ENCODE peak calls at places on chromosomes 3 and 15, in six cellular contexts. R is K562, N is adrenal gland, D is mesothelial cell of epicardium, K is BE2C, L is mammary epithelial cell. U is an unnamed sample.
A peak's percentile ranks its signal among the peaks of the same experiment; 100 is the strongest.

GRCh38 chr15:60408438-60409105 is 10.8 kb upstream of the ANXA2 start:
- DNase-seq in K (no peak), D (no peak), L (peak; percentile 98), N (no peak), R (no peak), U (no peak)

GRCh38 chr15:71807125-71807629 is 3.2 kb upstream of the NR2E3 start:
- DNase-seq in K (peak; percentile 45), R (no peak), L (no peak), N (no peak), D (no peak), U (no peak)

GRCh38 chr3:73716418-73716817 is 91.7 kb upstream of the PDZRN3 start:
- DNase-seq in R (no peak), L (peak; percentile 62), N (no peak), D (no peak), K (no peak), U (no peak)

GRCh38 chr3:111541391-111541790 is 606 bp upstream of the CD96 start:
- DNase-seq in K (no peak), D (no peak), L (no peak), N (no peak), R (no peak), U (no peak)

GRCh38 chr15:83065431-83065830 is 1.6 kb downstream of the BTBD1 start:
- DNase-seq in K (no peak), N (no peak), L (no peak), D (no peak), R (no peak), U (no peak)

GRCh38 chr3:52238761-52239701 is at the start of gene TWF2:
- DNase-seq in L (peak; percentile 71), K (peak; percentile 84), N (peak; percentile 75), R (peak; percentile 82), D (peak; percentile 72), U (peak; percentile 62)

GRCh38 chr15:51735211-51735610 is 2.2 kb downstream of the LYSMD2 start:
- DNase-seq in N (no peak), L (no peak), K (peak; percentile 55), D (no peak), R (no peak), U (no peak)

GRCh38 chr15:88704791-88705768 is 66.3 kb downstream of the ISG20 start:
- DNase-seq in N (peak; percentile 45), L (no peak), R (no peak), D (no peak), K (peak; percentile 27), U (no peak)

GRCh38 chr3:52851348-52851747 is 16.5 kb upstream of the MUSTN1 start:
- DNase-seq in R (peak; percentile 52), K (peak; percentile 59), D (no peak), N (peak; percentile 63), L (peak; percentile 12), U (no peak)

GRCh38 chr3:129058441-129059194 is 2.0 kb upstream of the GP9 start:
- DNase-seq in R (no peak), K (no peak), D (no peak), L (peak; percentile 43), N (peak; percentile 39), U (no peak)

GRCh38 chr3:43857361-43858051 is 166.8 kb downstream of the ABHD5 start:
- DNase-seq in K (no peak), L (no peak), D (no peak), N (no peak), R (no peak), U (no peak)

GRCh38 chr15:94238539-94239118 is 7.3 kb downstream of the MCTP2 start:
- DNase-seq in N (no peak), R (no peak), K (no peak), L (no peak), D (no peak), U (no peak)

GRCh38 chr3:11932636-11933035 is 71.6 kb upstream of the SYN2 start:
- DNase-seq in L (no peak), D (no peak), R (no peak), N (no peak), K (no peak), U (no peak)

GRCh38 chr3:39065197-39065596 is 13.4 kb downstream of the WDR48 start:
- DNase-seq in L (peak; percentile 16), N (peak; percentile 24), R (peak; percentile 73), K (peak; percentile 10), D (no peak), U (no peak)

GRCh38 chr15:85854345-85855097 is 59.8 kb upstream of the KLHL25 start:
- DNase-seq in R (peak; percentile 69), N (peak; percentile 68), L (peak; percentile 49), D (no peak), K (peak; percentile 40), U (no peak)

GRCh38 chr3:162492446-162493081 is 996.0 kb downstream of the OTOL1 start:
- DNase-seq in R (no peak), L (peak; percentile 5), K (no peak), N (no peak), D (no peak), U (no peak)

GRCh38 chr15:72827216-72827615 is 43.7 kb upstream of the ADPGK start:
- DNase-seq in K (no peak), L (peak; percentile 9), N (no peak), R (no peak), D (no peak), U (no peak)

GRCh38 chr15:78065284-78065872 is 12.1 kb downstream of the TBC1D2B start:
- DNase-seq in R (no peak), K (no peak), D (no peak), N (peak; percentile 95), L (peak; percentile 96), U (no peak)

GRCh38 chr3:129651316-129652202 is 45.1 kb upstream of the PLXND1 start:
- DNase-seq in N (peak; percentile 20), R (no peak), D (no peak), K (peak; percentile 76), L (peak; percentile 79), U (no peak)

GRCh38 chr3:112736386-112736785 is 95.4 kb upstream of the CCDC80 start:
- DNase-seq in N (no peak), D (no peak), R (no peak), L (no peak), K (no peak), U (no peak)

GRCh38 chr3:72343078-72343477 is 505.2 kb downstream of the SHQ1 start:
- DNase-seq in K (no peak), L (peak; percentile 84), D (no peak), N (no peak), R (no peak), U (no peak)

GRCh38 chr3:182142928-182143327 is 431.2 kb downstream of the SOX2 start:
- DNase-seq in K (no peak), D (no peak), R (no peak), N (no peak), L (no peak), U (no peak)

GRCh38 chr3:182138388-182138787 is 426.7 kb downstream of the SOX2 start:
- DNase-seq in K (no peak), N (no peak), D (no peak), L (no peak), R (no peak), U (no peak)

GRCh38 chr3:182136008-182136910 is 424.5 kb downstream of the SOX2 start:
- DNase-seq in D (no peak), L (no peak), K (no peak), R (peak; percentile 4), N (no peak), U (no peak)

GRCh38 chr3:182143903-182144302 is 432.2 kb downstream of the SOX2 start:
- DNase-seq in K (no peak), D (no peak), L (no peak), R (no peak), N (no peak), U (no peak)

GRCh38 chr3:182139627-182140357 is 428.1 kb downstream of the SOX2 start:
- DNase-seq in L (no peak), R (no peak), N (no peak), D (no peak), K (no peak), U (no peak)
- TF ChIP-seq CTCF in L (no peak), R (no peak), N (no peak), D (peak; percentile 56), K (no peak), U (no peak)

GRCh38 chr3:179771797-179772196 is 119.0 kb downstream of the USP13 start:
- DNase-seq in L (no peak), N (no peak), R (no peak), K (no peak), D (no peak), U (no peak)

GRCh38 chr3:179765396-179765795 is 112.6 kb downstream of the USP13 start:
- DNase-seq in D (no peak), L (no peak), R (no peak), N (no peak), K (peak; percentile 48), U (no peak)

GRCh38 chr3:179769411-179770247 is 116.8 kb downstream of the USP13 start:
- DNase-seq in N (no peak), L (no peak), D (no peak), R (no peak), K (no peak), U (no peak)

GRCh38 chr3:179766416-179767133 is 113.7 kb downstream of the USP13 start:
- DNase-seq in K (no peak), D (no peak), R (no peak), L (no peak), N (no peak), U (no peak)

GRCh38 chr3:179768080-179768479 is 115.2 kb downstream of the USP13 start:
- DNase-seq in L (peak; percentile 47), N (peak; percentile 7), K (peak; percentile 61), R (peak; percentile 61), D (no peak), U (no peak)
- TF ChIP-seq CTCF in L (peak; percentile 61), N (no peak), K (peak; percentile 92), R (peak; percentile 60), D (peak; percentile 24), U (no peak)

GRCh38 chr15:65211157-65211982 is at the start of gene CILP:
- DNase-seq in D (no peak), L (no peak), R (no peak), K (peak; percentile 68), N (no peak), U (no peak)

GRCh38 chr15:65213241-65213640 is 2.0 kb upstream of the CILP start:
- DNase-seq in K (no peak), R (no peak), N (peak; percentile 31), L (no peak), D (no peak), U (no peak)

GRCh38 chr15:65209701-65210643 is 1.3 kb downstream of the CILP start:
- DNase-seq in R (no peak), L (no peak), N (no peak), D (no peak), K (no peak), U (no peak)

GRCh38 chr15:65214010-65214409 is 2.7 kb upstream of the CILP start:
- DNase-seq in R (peak; percentile 27), K (no peak), L (no peak), N (peak; percentile 29), D (no peak), U (no peak)

GRCh38 chr15:65212097-65212496 is 824 bp upstream of the CILP start:
- DNase-seq in L (no peak), K (peak; percentile 38), N (no peak), R (peak; percentile 89), D (no peak), U (no peak)
- TF ChIP-seq CTCF in L (peak; percentile 39), K (peak; percentile 59), N (peak; percentile 16), R (peak; percentile 92), D (no peak), U (no peak)

DNA sequence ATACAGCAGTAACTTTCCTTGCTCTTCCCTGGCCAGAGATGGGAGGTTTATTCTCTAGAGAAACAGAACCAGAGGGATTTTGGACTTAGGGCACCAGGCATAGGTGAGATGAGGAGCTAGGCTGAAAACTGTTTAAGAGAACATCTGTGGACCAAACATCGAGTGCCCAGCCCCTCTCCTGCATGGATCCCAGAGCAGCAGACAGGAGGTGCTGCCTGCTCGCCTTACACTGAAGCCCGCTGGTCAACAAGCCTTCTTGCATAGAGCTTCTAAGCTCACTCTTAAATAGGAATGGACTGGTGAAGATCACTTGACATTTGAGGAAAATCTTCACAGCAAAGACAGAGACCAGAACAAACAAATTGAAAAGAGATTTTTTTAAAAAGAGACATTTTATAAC is 41.2 kb downstream of the PARP15 start:
- DNase-seq in N (no peak), D (no peak), L (no peak), R (peak; percentile 5), K (no peak), U (no peak)
- TF ChIP-seq CTCF in N (no peak), D (no peak), L (no peak), R (peak; percentile 18), K (no peak), U (no peak)

U was measured in omental fat pad.